ENCODE peak calls at places on chromosomes 7 and 10, in nine cellular contexts. Y, U, T, Q, J, F, B, L and S are unnamed samples.

GRCh38 chr7:3162286-3162685 is 118.6 kb upstream of the CARD11 start:
- DNase-seq in Y (no peak), B (no peak), U (no peak), T (no peak), F (no peak), L (no peak), Q (no peak), J (no peak), S (no peak)

GRCh38 chr10:65235266-65235665 is 1690.6 kb upstream of the LRRTM3 start:
- DNase-seq in Q (no peak), B (no peak), T (no peak), L (no peak), Y (no peak), F (no peak), J (no peak), U (no peak), S (no peak)

GRCh38 chr10:132541129-132541528 is 3.5 kb downstream of the INPP5A start:
- DNase-seq in U (no peak), B (no peak), Q (no peak), F (no peak), Y (no peak), J (no peak), L (no peak), T (no peak), S (no peak)

GRCh38 chr10:133176546-133176945 is 16.5 kb downstream of the KNDC1 start:
- DNase-seq in J (no peak), Y (no peak), F (no peak), U (no peak), T (no peak), B (no peak), Q (no peak), L (no peak), S (no peak)

GRCh38 chr7:104661575-104661974 is 333.2 kb downstream of the LHFPL3 start:
- DNase-seq in T (no peak), J (no peak), U (no peak), B (no peak), Y (no peak), Q (no peak), F (no peak), L (no peak), S (no peak)

GRCh38 chr7:17139081-17139480 is 159.4 kb upstream of the AHR start:
- DNase-seq in B (no peak), J (no peak), L (no peak), T (no peak), Q (no peak), U (no peak), F (no peak), Y (no peak), S (no peak)

GRCh38 chr10:6409982-6410694 is 169.9 kb downstream of the PRKCQ start:
- DNase-seq in L (peak), F (no peak), U (peak), T (no peak), B (no peak), Y (no peak), Q (no peak), J (peak), S (peak)

GRCh38 chr10:22473044-22473443 is 127.7 kb downstream of the SPAG6 start:
- DNase-seq in U (no peak), Q (no peak), B (no peak), L (no peak), Y (no peak), J (no peak), F (no peak), T (no peak), S (no peak)

GRCh38 chr10:69642747-69643146 is 12.7 kb downstream of the FAM241B start:
- DNase-seq in L (no peak), B (no peak), J (no peak), U (no peak), F (no peak), T (no peak), Y (no peak), Q (no peak), S (no peak)

GRCh38 chr10:10007972-10008371 is 1009.7 kb upstream of the CELF2 start:
- DNase-seq in Y (no peak), L (no peak), T (no peak), Q (no peak), U (no peak), B (no peak), F (no peak), J (no peak), S (no peak)

GRCh38 chr10:91708174-91708861 is 75.4 kb upstream of the PPP1R3C start:
- DNase-seq in Q (no peak), L (no peak), U (no peak), F (no peak), B (no peak), J (no peak), Y (no peak), T (no peak), S (no peak)

GRCh38 chr10:121708921-121709625 is 110.8 kb upstream of the FGFR2 start:
- DNase-seq in U (no peak), J (no peak), Y (no peak), B (no peak), T (no peak), L (no peak), Q (no peak), F (no peak), S (no peak)

GRCh38 chr7:132263151-132263550 is 313.1 kb downstream of the PLXNA4 start:
- DNase-seq in B (no peak), T (no peak), J (no peak), F (no peak), Q (no peak), U (no peak), Y (no peak), L (no peak), S (no peak)

GRCh38 chr10:119670717-119671116 is 19.5 kb downstream of the BAG3 start:
- DNase-seq in U (no peak), B (no peak), L (no peak), Y (no peak), T (no peak), Q (no peak), F (no peak), J (no peak), S (no peak)

GRCh38 chr10:308572-309085 is 173.4 kb downstream of the ZMYND11 start:
- DNase-seq in J (no peak), U (no peak), L (no peak), B (no peak), Y (no peak), F (no peak), T (no peak), Q (no peak), S (no peak)

GRCh38 chr7:18393465-18394118 is 102.0 kb upstream of the HDAC9 start:
- DNase-seq in U (no peak), L (no peak), J (no peak), Q (no peak), B (no peak), T (no peak), F (no peak), Y (no peak), S (no peak)

GRCh38 chr10:44696496-44696895 is 214.6 kb upstream of the TMEM72 start:
- DNase-seq in J (peak), L (no peak), Y (no peak), F (no peak), Q (peak), U (no peak), B (no peak), T (no peak), S (peak)

GRCh38 chr10:34356463-34356862 is 458.6 kb downstream of the PARD3 start:
- DNase-seq in U (no peak), T (no peak), L (no peak), F (no peak), B (no peak), J (no peak), Q (no peak), Y (no peak), S (no peak)

GRCh38 chr10:132141076-132141475 is 45.7 kb upstream of the DPYSL4 start:
- DNase-seq in L (no peak), B (no peak), Q (no peak), F (no peak), U (no peak), Y (no peak), T (no peak), J (no peak), S (no peak)

DNA sequence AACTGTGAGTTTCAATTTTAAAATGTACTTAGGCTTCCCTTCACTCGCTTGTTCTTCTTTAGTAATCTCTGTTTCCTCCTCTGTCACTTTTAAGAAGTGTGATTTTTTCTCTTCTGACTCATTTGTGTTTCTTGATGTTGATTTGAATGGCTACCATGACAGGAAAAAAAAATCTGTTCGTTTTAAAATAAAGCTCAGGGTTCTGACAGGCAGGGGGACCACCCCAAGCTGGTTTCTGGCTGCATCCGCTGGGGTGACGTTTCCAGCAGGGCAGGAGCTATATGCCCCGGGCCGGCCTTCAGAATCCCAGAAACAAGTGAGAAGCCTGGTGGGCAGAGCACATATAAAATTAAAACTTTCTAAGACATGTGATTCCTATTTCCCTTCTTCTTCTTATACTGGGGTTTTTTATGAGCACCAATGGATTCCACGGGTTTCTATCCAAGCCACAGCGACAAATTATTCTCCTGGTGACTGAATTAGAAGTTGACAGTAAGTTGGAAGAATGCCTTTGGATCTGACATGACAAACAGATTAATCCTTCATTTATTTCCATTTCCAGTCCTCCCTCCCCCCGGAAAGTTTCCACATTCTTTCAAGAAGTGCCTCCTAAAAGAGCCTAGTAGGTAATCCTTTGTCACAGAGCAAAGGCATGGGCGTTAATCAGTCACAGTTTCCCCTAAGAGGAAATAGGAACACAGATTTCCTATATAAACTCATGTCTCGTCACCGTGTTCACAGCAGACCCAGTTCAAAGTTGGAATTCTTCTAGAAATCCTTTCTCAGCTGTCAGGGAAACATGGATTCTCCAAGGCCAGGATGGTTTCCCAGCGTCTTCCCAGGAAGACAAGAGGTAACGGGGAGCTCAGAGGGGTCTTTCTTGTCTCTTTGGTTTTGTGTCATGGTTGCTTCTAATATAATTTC is 79.9 kb downstream of the PTPRE start:
- DNase-seq in Y (no peak), L (no peak), J (no peak), U (no peak), Q (no peak), T (no peak), B (no peak), F (no peak), S (no peak)
- TF ChIP-seq POLR2A in Y (no peak), L (no peak), J (no peak), U (no peak), Q (no peak), T (no peak), B (no peak), F (no peak), S (no peak)

GRCh38 chr10:114045738-114046458 is 2.2 kb downstream of the ADRB1 start:
- DNase-seq in T (no peak), L (no peak), Q (no peak), F (no peak), B (no peak), J (no peak), U (no peak), Y (no peak), S (no peak)

GRCh38 chr10:114042895-114043531 is 653 bp upstream of the ADRB1 start:
- DNase-seq in U (peak), T (peak), B (peak), F (no peak), Q (no peak), L (no peak), J (no peak), Y (peak), S (peak)

GRCh38 chr10:114044251-114045070 is 795 bp downstream of the ADRB1 start:
- DNase-seq in B (no peak), T (no peak), U (peak), Q (no peak), L (no peak), J (no peak), Y (no peak), F (no peak), S (no peak)

GRCh38 chr10:114045071-114045737 is 1.5 kb downstream of the ADRB1 start:
- DNase-seq in Q (no peak), F (no peak), L (no peak), Y (no peak), U (peak), J (no peak), B (no peak), T (no peak), S (peak)

DNA sequence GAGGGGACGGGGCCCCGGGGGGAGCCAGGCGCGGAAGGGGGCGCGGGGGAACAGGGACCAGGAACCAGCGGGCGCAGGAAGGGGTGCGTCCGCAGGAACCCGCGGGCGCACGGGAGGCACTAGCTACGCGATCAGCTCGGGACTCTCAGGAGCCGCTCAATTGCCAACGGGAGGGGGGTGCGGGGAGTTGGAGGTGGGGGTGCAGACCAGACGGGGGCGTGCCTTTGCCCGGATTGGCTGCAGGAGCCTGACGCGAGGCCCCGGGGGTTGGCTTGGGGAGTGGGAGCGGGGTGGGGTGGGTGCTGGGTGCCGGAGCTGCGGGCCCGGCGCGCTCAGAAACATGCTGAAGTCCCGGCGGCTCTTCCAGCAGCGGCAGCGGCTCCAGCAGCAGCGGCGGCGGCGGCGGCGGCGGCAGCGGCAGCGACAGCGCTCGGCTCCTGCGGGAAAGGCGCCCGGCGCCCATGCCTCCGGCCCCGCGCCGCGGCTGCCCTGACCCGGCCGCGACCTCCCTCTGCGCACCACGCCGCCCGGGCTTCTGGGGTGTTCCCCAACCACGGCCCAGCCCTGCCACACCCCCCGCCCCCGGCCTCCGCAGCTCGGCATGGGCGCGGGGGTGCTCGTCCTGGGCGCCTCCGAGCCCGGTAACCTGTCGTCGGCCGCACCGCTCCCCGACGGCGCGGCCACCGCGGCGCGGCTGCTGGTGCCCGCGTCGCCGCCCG is at the start of gene ADRB1:
- DNase-seq in J (peak), T (peak), U (peak), Y (peak), F (peak), B (peak), L (no peak), Q (peak), S (peak)
- TF ChIP-seq POLR2A in J (no peak), T (no peak), U (peak), Y (no peak), F (peak), B (peak), L (no peak), Q (no peak), S (no peak)

DNA sequence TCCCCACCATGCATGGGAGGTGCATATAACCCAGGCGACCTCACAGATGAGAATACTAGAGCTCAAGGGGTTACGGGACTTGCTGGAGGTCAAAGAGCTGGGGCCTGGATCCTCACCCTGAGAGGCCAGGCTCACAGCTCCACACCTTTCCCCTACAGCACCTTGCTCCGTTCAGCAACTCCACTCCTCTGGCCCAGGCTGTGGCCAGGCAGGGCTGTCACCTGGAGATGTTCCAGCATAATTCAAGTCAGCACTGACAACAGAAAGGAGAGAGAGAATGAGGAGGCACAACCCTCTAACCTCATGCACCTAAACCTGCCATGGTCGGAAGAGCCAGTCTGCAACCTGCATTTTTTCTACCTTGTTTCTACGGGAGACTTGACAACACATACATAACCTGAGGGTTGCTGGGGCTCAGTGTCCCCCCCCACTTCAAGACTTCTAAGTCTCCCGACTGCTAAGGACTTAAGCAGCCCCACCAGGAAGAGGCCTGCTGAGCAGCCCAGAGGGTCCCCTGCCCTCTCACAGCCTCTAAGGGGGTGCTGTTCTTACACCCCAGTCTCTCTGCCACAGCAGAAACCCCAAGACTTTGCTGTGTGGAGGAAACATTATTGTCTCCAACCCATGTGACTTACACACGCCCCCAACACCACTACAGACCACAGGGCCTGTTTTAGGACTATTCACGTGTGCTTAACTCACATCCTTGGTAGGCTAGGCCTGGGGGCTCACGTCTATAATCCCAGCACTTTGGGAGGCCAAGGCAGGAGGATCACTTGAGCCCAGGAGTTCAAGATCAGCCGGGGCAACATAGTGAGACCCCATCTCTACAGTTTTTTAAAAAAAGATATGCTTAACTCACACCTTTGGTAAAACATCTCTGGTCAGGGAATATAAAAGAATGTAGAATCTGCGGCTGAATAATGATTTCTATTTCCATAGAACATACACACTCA is 175.6 kb downstream of the FAM107B start:
- DNase-seq in Y (no peak), T (no peak), U (no peak), Q (no peak), J (no peak), B (no peak), L (no peak), F (no peak), S (no peak)
- TF ChIP-seq POLR2A in Y (no peak), T (no peak), U (no peak), Q (no peak), J (no peak), B (no peak), L (no peak), F (no peak), S (no peak)

GRCh38 chr7:100271716-100272537 is 35.6 kb upstream of the SPDYE3 start:
- DNase-seq in F (peak), B (peak), T (peak), U (peak), L (peak), Q (peak), Y (peak), J (peak), S (peak)
- TF ChIP-seq POLR2A in F (peak), B (peak), T (peak), U (peak), L (no peak), Q (peak), Y (no peak), J (no peak), S (no peak)

GRCh38 chr7:31954500-31954899 is 115.7 kb downstream of the PDE1C start:
- DNase-seq in T (no peak), Q (no peak), U (no peak), Y (no peak), J (no peak), F (no peak), L (no peak), B (no peak), S (no peak)

GRCh38 chr7:31957756-31958155 is 112.5 kb downstream of the PDE1C start:
- DNase-seq in J (no peak), U (no peak), Q (no peak), T (no peak), L (no peak), Y (no peak), B (no peak), F (no peak), S (no peak)

GRCh38 chr7:31955021-31955420 is 115.2 kb downstream of the PDE1C start:
- DNase-seq in U (no peak), Y (no peak), J (no peak), B (no peak), F (no peak), L (no peak), T (no peak), Q (no peak), S (no peak)

GRCh38 chr7:31957090-31957720 is 113.0 kb downstream of the PDE1C start:
- DNase-seq in J (no peak), U (no peak), Y (no peak), T (no peak), Q (no peak), B (peak), F (no peak), L (no peak), S (no peak)

DNA sequence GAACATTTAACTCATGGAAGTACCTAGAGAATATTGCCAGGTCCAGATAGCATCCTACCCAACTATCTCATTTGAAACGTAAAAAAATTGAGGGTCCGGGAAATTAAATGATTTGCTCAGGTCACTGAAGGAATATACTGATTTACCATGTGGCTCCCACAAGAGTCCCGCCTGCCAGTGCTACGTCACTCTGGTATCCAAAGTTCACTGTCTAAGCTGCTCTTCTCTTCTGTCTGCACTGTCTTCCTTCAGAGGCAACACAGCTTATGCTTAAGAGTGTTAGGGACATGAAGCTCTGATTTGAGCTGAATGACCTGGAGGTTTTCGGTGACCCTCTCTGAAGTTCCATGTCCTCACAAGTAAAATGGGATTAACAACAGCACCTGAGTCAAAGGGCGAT is 114.6 kb downstream of the PDE1C start:
- DNase-seq in L (no peak), T (no peak), J (no peak), F (no peak), U (no peak), Y (no peak), B (no peak), Q (no peak), S (no peak)
- TF ChIP-seq POLR2A in L (no peak), T (no peak), J (no peak), F (no peak), U (no peak), Y (no peak), B (no peak), Q (no peak), S (no peak)

GRCh38 chr10:127041561-127041960 is 136.3 kb downstream of the DOCK1 start:
- DNase-seq in L (no peak), U (no peak), T (no peak), B (no peak), Q (no peak), F (no peak), Y (peak), J (no peak), S (peak)

GRCh38 chr10:127046975-127047877 is 142.0 kb downstream of the DOCK1 start:
- DNase-seq in T (no peak), B (no peak), U (no peak), Q (no peak), F (no peak), Y (no peak), J (no peak), L (no peak), S (peak)

GRCh38 chr10:127043312-127043711 is 138.1 kb downstream of the DOCK1 start:
- DNase-seq in L (no peak), U (no peak), B (no peak), Y (no peak), T (no peak), J (no peak), Q (no peak), F (no peak), S (peak)

GRCh38 chr10:127040756-127041155 is 135.5 kb downstream of the DOCK1 start:
- DNase-seq in F (no peak), J (no peak), U (no peak), Q (no peak), Y (no peak), T (no peak), B (no peak), L (no peak), S (no peak)

DNA sequence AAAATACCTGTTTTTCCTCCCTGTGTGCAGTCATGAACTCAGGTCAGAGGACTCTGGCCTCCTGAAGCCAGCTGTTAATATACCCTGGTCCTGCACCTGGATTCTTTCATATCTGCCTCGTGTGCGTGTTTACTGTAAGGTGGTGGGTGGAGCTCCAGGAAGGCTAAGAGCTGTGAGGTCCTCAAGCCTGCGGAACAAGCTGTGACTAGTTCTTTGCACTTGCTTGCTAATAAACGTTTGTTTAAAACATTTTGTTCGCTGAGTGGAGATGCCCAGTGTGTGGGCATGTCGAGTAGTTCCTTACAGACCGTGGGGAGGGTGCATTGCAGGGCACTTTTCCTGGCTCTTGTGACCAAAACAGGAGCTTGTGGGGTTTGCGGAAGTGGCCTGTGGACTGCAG is 139.0 kb downstream of the DOCK1 start:
- DNase-seq in Q (no peak), T (no peak), Y (no peak), J (peak), L (no peak), B (no peak), F (no peak), U (no peak), S (peak)
- TF ChIP-seq POLR2A in Q (no peak), T (no peak), Y (no peak), J (no peak), L (no peak), B (no peak), F (no peak), U (no peak), S (no peak)